ENCODE peak calls at places on chromosomes 12 and 14, in nine cellular contexts. One of them, this sample, is unnamed.

GRCh38 chr14:105448706-105449111 is 25.9 kb upstream of the CRIP2 start:
- DNase-seq in hepatocyte: peak
- DNase-seq in GM23248: peak
- DNase-seq in neural progenitor cell: peak
- DNase-seq in GM23338: peak
- DNase-seq in PC-3: peak
- DNase-seq in HCT116: no peak
- DNase-seq in MM.1S: no peak
- DNase-seq in SK-N-SH: peak
- DNase-seq in this sample: peak

GRCh38 chr14:65170768-65171251 is 68.5 kb upstream of the MAX start:
- DNase-seq in PC-3: peak
- DNase-seq in GM23248: peak
- DNase-seq in SK-N-SH: peak
- DNase-seq in hepatocyte: peak
- DNase-seq in GM23338: peak
- DNase-seq in HCT116: no peak
- DNase-seq in neural progenitor cell: peak
- DNase-seq in MM.1S: no peak
- DNase-seq in this sample: peak

GRCh38 chr14:61179776-61180398 is 101.3 kb downstream of the TMEM30B start:
- DNase-seq in GM23248: no peak
- DNase-seq in GM23338: no peak
- DNase-seq in hepatocyte: no peak
- DNase-seq in neural progenitor cell: no peak
- DNase-seq in MM.1S: no peak
- DNase-seq in PC-3: no peak
- DNase-seq in SK-N-SH: no peak
- DNase-seq in HCT116: no peak
- DNase-seq in this sample: no peak

GRCh38 chr14:87805315-87805723 is 187.7 kb downstream of the GALC start:
- DNase-seq in SK-N-SH: peak
- DNase-seq in PC-3: peak
- DNase-seq in neural progenitor cell: peak
- DNase-seq in GM23248: peak
- DNase-seq in hepatocyte: peak
- DNase-seq in HCT116: no peak
- DNase-seq in MM.1S: no peak
- DNase-seq in GM23338: peak
- DNase-seq in this sample: peak

GRCh38 chr14:53670701-53671100 is 285.9 kb downstream of the BMP4 start:
- DNase-seq in SK-N-SH: no peak
- DNase-seq in GM23338: no peak
- DNase-seq in neural progenitor cell: no peak
- DNase-seq in PC-3: peak
- DNase-seq in MM.1S: no peak
- DNase-seq in GM23248: peak
- DNase-seq in hepatocyte: peak
- DNase-seq in HCT116: no peak
- DNase-seq in this sample: no peak

GRCh38 chr12:12779529-12779928 is 5.9 kb upstream of the APOLD1 start:
- DNase-seq in PC-3: peak
- DNase-seq in GM23338: no peak
- DNase-seq in MM.1S: no peak
- DNase-seq in GM23248: peak
- DNase-seq in neural progenitor cell: no peak
- DNase-seq in HCT116: no peak
- DNase-seq in hepatocyte: peak
- DNase-seq in SK-N-SH: no peak
- DNase-seq in this sample: no peak

GRCh38 chr14:99137001-99137700 is 134.8 kb downstream of the BCL11B start:
- DNase-seq in SK-N-SH: no peak
- DNase-seq in neural progenitor cell: no peak
- DNase-seq in hepatocyte: no peak
- DNase-seq in GM23248: no peak
- DNase-seq in HCT116: no peak
- DNase-seq in GM23338: no peak
- DNase-seq in MM.1S: no peak
- DNase-seq in PC-3: no peak
- DNase-seq in this sample: no peak

GRCh38 chr14:88791629-88792571 is 853 bp downstream of the EML5 start:
- DNase-seq in GM23248: peak
- DNase-seq in HCT116: no peak
- DNase-seq in MM.1S: peak
- DNase-seq in PC-3: no peak
- DNase-seq in hepatocyte: peak
- DNase-seq in GM23338: peak
- DNase-seq in SK-N-SH: peak
- DNase-seq in neural progenitor cell: peak
- DNase-seq in this sample: peak

GRCh38 chr14:46048127-46048526 is 603.5 kb downstream of the RPL10L start:
- DNase-seq in neural progenitor cell: peak
- DNase-seq in MM.1S: no peak
- DNase-seq in PC-3: peak
- DNase-seq in hepatocyte: peak
- DNase-seq in GM23338: peak
- DNase-seq in SK-N-SH: peak
- DNase-seq in GM23248: peak
- DNase-seq in HCT116: peak
- DNase-seq in this sample: peak

GRCh38 chr12:89353188-89353822 is 1.0 kb upstream of the DUSP6 start:
- DNase-seq in hepatocyte: peak
- DNase-seq in SK-N-SH: peak
- DNase-seq in GM23338: peak
- DNase-seq in HCT116: peak
- DNase-seq in GM23248: peak
- DNase-seq in PC-3: peak
- DNase-seq in MM.1S: peak
- DNase-seq in neural progenitor cell: peak
- DNase-seq in this sample: no peak

GRCh38 chr12:116590561-116590960 is 31.4 kb downstream of the MAP1LC3B2 start:
- DNase-seq in SK-N-SH: no peak
- DNase-seq in GM23248: peak
- DNase-seq in neural progenitor cell: no peak
- DNase-seq in MM.1S: no peak
- DNase-seq in HCT116: no peak
- DNase-seq in GM23338: no peak
- DNase-seq in PC-3: peak
- DNase-seq in hepatocyte: no peak
- DNase-seq in this sample: no peak

GRCh38 chr14:93643676-93644075 is 144.6 kb downstream of the PRIMA1 start:
- DNase-seq in GM23248: no peak
- DNase-seq in HCT116: no peak
- DNase-seq in PC-3: no peak
- DNase-seq in neural progenitor cell: no peak
- DNase-seq in SK-N-SH: no peak
- DNase-seq in hepatocyte: no peak
- DNase-seq in MM.1S: no peak
- DNase-seq in GM23338: no peak
- DNase-seq in this sample: no peak
- H3K4me2 ChIP-seq in GM23248: no peak
- H3K4me2 ChIP-seq in HCT116: no peak
- H3K4me2 ChIP-seq in PC-3: no peak
- H3K4me2 ChIP-seq in neural progenitor cell: no peak
- H3K4me2 ChIP-seq in SK-N-SH: no peak
- H3K4me2 ChIP-seq in hepatocyte: no peak
- H3K4me2 ChIP-seq in MM.1S: no peak
- H3K4me2 ChIP-seq in GM23338: no peak
- H3K4me2 ChIP-seq in this sample: no peak

GRCh38 chr12:73599268-73599667 is 938.4 kb upstream of the ATXN7L3B start:
- DNase-seq in MM.1S: no peak
- DNase-seq in GM23248: no peak
- DNase-seq in HCT116: no peak
- DNase-seq in neural progenitor cell: no peak
- DNase-seq in PC-3: no peak
- DNase-seq in hepatocyte: no peak
- DNase-seq in GM23338: no peak
- DNase-seq in SK-N-SH: no peak
- DNase-seq in this sample: no peak
- TF ChIP-seq EZH2phosphoT487 in MM.1S: no peak
- TF ChIP-seq EZH2phosphoT487 in GM23248: no peak
- TF ChIP-seq EZH2phosphoT487 in HCT116: no peak
- TF ChIP-seq EZH2phosphoT487 in neural progenitor cell: no peak
- TF ChIP-seq EZH2phosphoT487 in PC-3: no peak
- TF ChIP-seq EZH2phosphoT487 in hepatocyte: no peak
- TF ChIP-seq EZH2phosphoT487 in GM23338: no peak
- TF ChIP-seq EZH2phosphoT487 in SK-N-SH: no peak
- TF ChIP-seq EZH2phosphoT487 in this sample: no peak

DNA sequence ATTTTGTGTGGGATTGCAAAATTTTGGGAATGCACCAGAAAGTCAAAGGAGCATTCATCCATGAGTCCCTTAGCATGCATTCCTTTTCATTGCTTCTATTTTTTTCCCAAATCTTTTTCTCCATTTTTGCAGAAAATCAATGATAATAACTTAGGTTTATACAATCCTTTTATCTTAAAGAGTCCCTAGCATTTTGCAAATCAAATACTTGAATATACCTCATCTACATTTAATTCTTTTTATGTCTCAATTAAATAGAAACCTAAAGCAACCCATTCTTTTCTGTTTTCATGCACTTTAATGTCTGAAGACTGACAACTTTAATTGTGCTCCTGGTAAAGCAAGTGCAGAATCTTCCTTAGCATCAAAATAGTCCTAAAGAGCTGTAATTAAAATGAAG is 168.2 kb downstream of the ALG10B start:
- DNase-seq in GM23248: no peak
- DNase-seq in PC-3: no peak
- DNase-seq in neural progenitor cell: no peak
- DNase-seq in hepatocyte: no peak
- DNase-seq in HCT116: no peak
- DNase-seq in GM23338: no peak
- DNase-seq in SK-N-SH: no peak
- DNase-seq in MM.1S: no peak
- DNase-seq in this sample: no peak
- H2AFZ ChIP-seq in GM23248: no peak
- H2AFZ ChIP-seq in PC-3: no peak
- H2AFZ ChIP-seq in neural progenitor cell: no peak
- H2AFZ ChIP-seq in hepatocyte: no peak
- H2AFZ ChIP-seq in HCT116: no peak
- H2AFZ ChIP-seq in GM23338: no peak
- H2AFZ ChIP-seq in SK-N-SH: no peak
- H2AFZ ChIP-seq in MM.1S: no peak
- H2AFZ ChIP-seq in this sample: no peak

DNA sequence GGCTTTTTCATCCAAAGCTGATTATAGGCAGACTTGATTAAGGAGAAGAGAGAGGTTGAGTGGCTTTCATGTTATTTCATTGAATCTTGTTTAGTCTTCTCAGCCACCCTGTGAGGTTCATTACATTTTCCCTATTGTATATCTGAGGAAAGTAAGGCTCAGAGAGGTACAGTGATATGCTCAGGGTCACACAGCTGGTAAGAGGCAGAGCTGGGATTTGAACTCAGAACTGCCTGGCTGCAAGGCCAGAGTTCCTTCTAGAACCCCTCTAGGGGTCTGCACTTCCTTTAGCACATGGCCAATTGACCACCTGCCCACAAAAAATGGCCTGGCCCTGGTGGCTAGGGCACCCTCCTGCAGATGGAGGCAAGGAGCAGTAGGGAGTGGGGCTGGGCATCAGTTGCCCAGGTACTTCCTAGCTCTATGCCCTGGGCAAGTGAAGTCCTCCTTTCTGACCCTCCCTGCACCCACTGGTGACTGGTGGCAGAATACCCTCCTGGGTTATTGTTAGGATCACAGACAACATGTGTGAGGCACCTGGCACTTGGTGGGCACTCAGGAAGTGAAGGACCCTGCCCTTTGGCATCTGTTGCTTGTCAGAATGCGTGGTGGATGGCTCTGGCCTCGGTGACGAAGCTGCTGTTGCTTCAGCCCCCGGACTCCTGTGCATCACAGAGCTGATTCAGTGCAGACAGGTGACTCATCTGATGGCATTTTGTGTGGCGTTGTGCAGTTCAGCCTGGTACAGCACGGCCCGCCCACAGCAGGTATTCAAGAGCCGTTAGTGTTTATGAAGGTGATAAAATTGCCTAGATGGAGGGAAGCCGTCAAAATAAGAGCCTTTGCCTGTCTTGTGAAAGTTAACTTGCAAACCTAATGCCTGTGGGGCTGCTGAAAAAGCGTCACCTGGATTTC is 115.8 kb downstream of the SLC25A47 start:
- DNase-seq in GM23338: no peak
- DNase-seq in hepatocyte: peak
- DNase-seq in SK-N-SH: no peak
- DNase-seq in PC-3: peak
- DNase-seq in neural progenitor cell: no peak
- DNase-seq in HCT116: peak
- DNase-seq in MM.1S: no peak
- DNase-seq in GM23248: peak
- DNase-seq in this sample: no peak
- H3K4me2 ChIP-seq in GM23338: no peak
- H3K4me2 ChIP-seq in hepatocyte: no peak
- H3K4me2 ChIP-seq in SK-N-SH: peak
- H3K4me2 ChIP-seq in PC-3: peak
- H3K4me2 ChIP-seq in neural progenitor cell: no peak
- H3K4me2 ChIP-seq in HCT116: peak
- H3K4me2 ChIP-seq in MM.1S: no peak
- H3K4me2 ChIP-seq in GM23248: peak
- H3K4me2 ChIP-seq in this sample: no peak

DNA sequence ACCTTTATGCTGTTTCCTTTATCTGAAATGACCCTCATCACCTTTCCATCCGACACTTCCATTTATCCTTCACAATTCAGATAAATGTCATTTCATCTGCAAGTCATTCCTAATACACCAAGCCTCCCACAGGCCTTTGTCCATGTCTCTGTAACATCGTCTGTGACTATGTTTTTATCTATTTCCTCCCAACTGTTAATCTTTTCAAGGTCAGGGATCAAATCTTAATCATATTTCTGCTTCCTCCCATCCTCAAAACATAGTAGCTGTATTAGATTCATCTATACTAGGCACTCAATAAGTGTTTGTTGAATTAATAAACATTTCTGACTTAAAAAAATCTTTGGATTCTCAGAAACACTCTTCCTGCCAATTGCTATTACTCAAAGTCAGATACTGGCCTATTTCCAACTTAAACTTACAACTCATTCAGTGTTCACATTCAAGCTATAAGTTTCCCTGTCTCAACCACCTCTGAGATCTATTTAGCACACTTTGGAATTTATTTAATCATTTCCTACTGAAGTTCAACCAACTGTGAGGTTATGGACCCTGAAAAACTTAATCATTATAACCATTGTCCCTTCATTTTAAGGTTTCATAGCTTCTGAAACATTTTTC is 100.2 kb upstream of the ALX1 start:
- DNase-seq in SK-N-SH: no peak
- DNase-seq in HCT116: no peak
- DNase-seq in PC-3: peak
- DNase-seq in GM23338: no peak
- DNase-seq in GM23248: peak
- DNase-seq in hepatocyte: no peak
- DNase-seq in neural progenitor cell: no peak
- DNase-seq in MM.1S: no peak
- DNase-seq in this sample: no peak
- TF ChIP-seq EZH2phosphoT487 in SK-N-SH: no peak
- TF ChIP-seq EZH2phosphoT487 in HCT116: no peak
- TF ChIP-seq EZH2phosphoT487 in PC-3: no peak
- TF ChIP-seq EZH2phosphoT487 in GM23338: no peak
- TF ChIP-seq EZH2phosphoT487 in GM23248: no peak
- TF ChIP-seq EZH2phosphoT487 in hepatocyte: no peak
- TF ChIP-seq EZH2phosphoT487 in neural progenitor cell: no peak
- TF ChIP-seq EZH2phosphoT487 in MM.1S: no peak
- TF ChIP-seq EZH2phosphoT487 in this sample: no peak

This sample was measured in OCI-LY7.